ENCODE peak calls at places on chromosomes 16 and 17, in six cellular contexts. One of them, this sample, is unnamed.

GRCh38 chr17:63681530-63681929 is 18.4 kb downstream of the LIMD2 start:
- DNase-seq in K562: no peak
- DNase-seq in HepG2: no peak
- DNase-seq in endothelial cell of umbilical vein: peak; percentile 58
- DNase-seq in A549: no peak
- DNase-seq in GM12878: no peak
- DNase-seq in this sample: no peak

GRCh38 chr16:56822966-56823739 is 41.9 kb upstream of the SLC12A3 start:
- DNase-seq in endothelial cell of umbilical vein: no peak
- DNase-seq in GM12878: no peak
- DNase-seq in K562: no peak
- DNase-seq in HepG2: no peak
- DNase-seq in A549: no peak
- DNase-seq in this sample: no peak

GRCh38 chr16:86975445-86975844 is 341.7 kb downstream of the C16orf95 start:
- DNase-seq in HepG2: no peak
- DNase-seq in K562: peak; percentile 81
- DNase-seq in GM12878: no peak
- DNase-seq in A549: peak; percentile 64
- DNase-seq in endothelial cell of umbilical vein: peak; percentile 87
- DNase-seq in this sample: peak; percentile 59

GRCh38 chr16:84056933-84057332 is 14.3 kb upstream of the SLC38A8 start:
- DNase-seq in endothelial cell of umbilical vein: no peak
- DNase-seq in HepG2: no peak
- DNase-seq in K562: no peak
- DNase-seq in GM12878: no peak
- DNase-seq in A549: no peak
- DNase-seq in this sample: no peak

GRCh38 chr17:41520821-41521521 is 2.3 kb upstream of the KRT15 start:
- DNase-seq in A549: no peak
- DNase-seq in GM12878: no peak
- DNase-seq in HepG2: no peak
- DNase-seq in K562: peak; percentile 81
- DNase-seq in endothelial cell of umbilical vein: no peak
- DNase-seq in this sample: no peak

GRCh38 chr16:80924372-80924978 is 82.2 kb downstream of the CMC2 start:
- DNase-seq in HepG2: peak; percentile 54
- DNase-seq in GM12878: no peak
- DNase-seq in A549: peak; percentile 43
- DNase-seq in endothelial cell of umbilical vein: peak; percentile 80
- DNase-seq in K562: peak; percentile 63
- DNase-seq in this sample: peak; percentile 69

GRCh38 chr17:73309727-73310555 is 1.9 kb downstream of the CDC42EP4 start:
- DNase-seq in GM12878: no peak
- DNase-seq in HepG2: no peak
- DNase-seq in A549: no peak
- DNase-seq in endothelial cell of umbilical vein: peak; percentile 46
- DNase-seq in K562: peak; percentile 60
- DNase-seq in this sample: peak; percentile 53

GRCh38 chr16:88458039-88458772 is 5.1 kb downstream of the ZFPM1 start:
- DNase-seq in K562: no peak
- DNase-seq in GM12878: no peak
- DNase-seq in HepG2: no peak
- DNase-seq in A549: no peak
- DNase-seq in endothelial cell of umbilical vein: no peak
- DNase-seq in this sample: no peak

GRCh38 chr17:68060336-68060735 is 24.8 kb downstream of the KPNA2 start:
- DNase-seq in endothelial cell of umbilical vein: no peak
- DNase-seq in GM12878: no peak
- DNase-seq in K562: no peak
- DNase-seq in A549: no peak
- DNase-seq in HepG2: no peak
- DNase-seq in this sample: no peak

GRCh38 chr17:72501404-72502110 is 380.7 kb downstream of the SOX9 start:
- DNase-seq in endothelial cell of umbilical vein: no peak
- DNase-seq in A549: no peak
- DNase-seq in K562: no peak
- DNase-seq in HepG2: peak; percentile 89
- DNase-seq in GM12878: no peak
- DNase-seq in this sample: no peak

GRCh38 chr17:44323359-44324091 is 1.1 kb downstream of the SLC25A39 start:
- DNase-seq in A549: no peak
- DNase-seq in endothelial cell of umbilical vein: no peak
- DNase-seq in K562: no peak
- DNase-seq in GM12878: no peak
- DNase-seq in HepG2: no peak
- DNase-seq in this sample: no peak

GRCh38 chr16:55330726-55331647 is 7.0 kb downstream of the IRX6 start:
- DNase-seq in K562: no peak
- DNase-seq in A549: no peak
- DNase-seq in HepG2: no peak
- DNase-seq in endothelial cell of umbilical vein: no peak
- DNase-seq in GM12878: no peak
- DNase-seq in this sample: no peak

GRCh38 chr16:71247478-71247877 is 17.0 kb upstream of the HYDIN start:
- DNase-seq in K562: no peak
- DNase-seq in GM12878: no peak
- DNase-seq in HepG2: no peak
- DNase-seq in A549: no peak
- DNase-seq in endothelial cell of umbilical vein: no peak
- DNase-seq in this sample: no peak

GRCh38 chr16:19348125-19348524 is 62.6 kb downstream of the CLEC19A start:
- DNase-seq in A549: no peak
- DNase-seq in K562: no peak
- DNase-seq in GM12878: no peak
- DNase-seq in endothelial cell of umbilical vein: no peak
- DNase-seq in HepG2: no peak
- DNase-seq in this sample: no peak

GRCh38 chr17:19341641-19342610 is 20.6 kb downstream of the B9D1 start:
- DNase-seq in K562: no peak
- DNase-seq in A549: no peak
- DNase-seq in endothelial cell of umbilical vein: no peak
- DNase-seq in GM12878: no peak
- DNase-seq in HepG2: no peak
- DNase-seq in this sample: no peak
- TF ChIP-seq MAX in K562: no peak
- TF ChIP-seq MAX in A549: no peak
- TF ChIP-seq MAX in endothelial cell of umbilical vein: no peak
- TF ChIP-seq MAX in GM12878: no peak
- TF ChIP-seq MAX in HepG2: no peak
- TF ChIP-seq MAX in this sample: no peak

GRCh38 chr17:51260237-51260959 is at the start of gene UTP18:
- DNase-seq in endothelial cell of umbilical vein: peak; percentile 97
- DNase-seq in GM12878: peak; percentile 89
- DNase-seq in K562: peak; percentile 97
- DNase-seq in A549: peak; percentile 92
- DNase-seq in HepG2: peak; percentile 96
- DNase-seq in this sample: peak; percentile 97
- TF ChIP-seq POLR2A in endothelial cell of umbilical vein: peak; percentile 63
- TF ChIP-seq POLR2A in GM12878: peak; percentile 91
- TF ChIP-seq POLR2A in K562: peak; percentile 82
- TF ChIP-seq POLR2A in A549: peak; percentile 57
- TF ChIP-seq POLR2A in HepG2: peak; percentile 75
- TF ChIP-seq POLR2A in this sample: peak; percentile 40

DNA sequence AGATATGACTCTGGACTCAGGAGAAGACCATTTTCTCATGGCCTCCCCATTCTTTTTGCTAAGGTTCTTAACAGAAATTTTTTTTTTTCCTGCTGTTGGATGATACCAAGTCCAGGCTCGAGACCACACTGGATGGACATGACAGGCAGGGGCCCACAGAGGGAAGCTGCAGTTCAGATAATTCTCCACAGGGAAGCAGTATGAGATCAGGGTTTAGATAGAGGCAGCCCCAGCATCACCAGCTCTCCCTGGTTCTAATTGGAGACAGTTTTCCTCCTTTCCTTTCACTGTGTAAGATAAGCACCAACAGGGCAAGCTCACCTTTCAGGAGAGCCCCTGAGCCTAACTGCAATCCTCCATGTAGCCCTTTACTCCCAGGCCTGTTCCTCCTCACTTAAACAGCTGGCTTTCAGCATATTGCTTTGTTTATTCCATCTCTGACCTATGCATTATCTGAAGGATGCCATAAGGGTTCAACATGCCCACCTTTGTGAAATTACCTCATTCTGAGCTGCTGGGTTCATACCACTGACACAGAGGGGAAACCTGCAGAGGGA is 108.1 kb downstream of the SNX11 start:
- DNase-seq in endothelial cell of umbilical vein: peak; percentile 74
- DNase-seq in HepG2: peak; percentile 8
- DNase-seq in K562: peak; percentile 68
- DNase-seq in GM12878: no peak
- DNase-seq in A549: peak; percentile 75
- DNase-seq in this sample: peak; percentile 30
- TF ChIP-seq MYC in endothelial cell of umbilical vein: no peak
- TF ChIP-seq MYC in HepG2: no peak
- TF ChIP-seq MYC in K562: no peak
- TF ChIP-seq MYC in GM12878: no peak
- TF ChIP-seq MYC in A549: no peak
- TF ChIP-seq MYC in this sample: no peak

GRCh38 chr16:74737521-74737920 is 36.9 kb upstream of the MLKL start:
- DNase-seq in A549: no peak
- DNase-seq in endothelial cell of umbilical vein: no peak
- DNase-seq in K562: no peak
- DNase-seq in GM12878: no peak
- DNase-seq in HepG2: no peak
- DNase-seq in this sample: no peak
- TF ChIP-seq MAX in A549: no peak
- TF ChIP-seq MAX in endothelial cell of umbilical vein: no peak
- TF ChIP-seq MAX in K562: no peak
- TF ChIP-seq MAX in GM12878: no peak
- TF ChIP-seq MAX in HepG2: no peak
- TF ChIP-seq MAX in this sample: no peak

GRCh38 chr17:74981979-74982662 is 5.3 kb upstream of the CDR2L start:
- DNase-seq in endothelial cell of umbilical vein: peak; percentile 47
- DNase-seq in K562: peak; percentile 90
- DNase-seq in GM12878: no peak
- DNase-seq in HepG2: peak; percentile 72
- DNase-seq in A549: peak; percentile 90
- DNase-seq in this sample: peak; percentile 64
- TF ChIP-seq POLR2A in endothelial cell of umbilical vein: peak; percentile 66
- TF ChIP-seq POLR2A in K562: peak; percentile 88
- TF ChIP-seq POLR2A in GM12878: peak; percentile 72
- TF ChIP-seq POLR2A in HepG2: peak; percentile 74
- TF ChIP-seq POLR2A in A549: peak; percentile 94
- TF ChIP-seq POLR2A in this sample: no peak

GRCh38 chr16:22189473-22190168 is 16.5 kb upstream of the EEF2K start:
- DNase-seq in HepG2: no peak
- DNase-seq in endothelial cell of umbilical vein: peak; percentile 76
- DNase-seq in GM12878: no peak
- DNase-seq in K562: no peak
- DNase-seq in A549: no peak
- DNase-seq in this sample: no peak

GRCh38 chr16:22186517-22186916 is 19.6 kb upstream of the EEF2K start:
- DNase-seq in GM12878: no peak
- DNase-seq in HepG2: no peak
- DNase-seq in endothelial cell of umbilical vein: no peak
- DNase-seq in K562: no peak
- DNase-seq in A549: no peak
- DNase-seq in this sample: peak; percentile 42

GRCh38 chr16:22190169-22191088 is 15.6 kb upstream of the EEF2K start:
- DNase-seq in K562: peak; percentile 95
- DNase-seq in GM12878: peak; percentile 98
- DNase-seq in A549: peak; percentile 81
- DNase-seq in endothelial cell of umbilical vein: peak; percentile 100
- DNase-seq in HepG2: peak; percentile 100
- DNase-seq in this sample: peak; percentile 97

GRCh38 chr16:22188267-22188594 is 17.8 kb upstream of the EEF2K start:
- DNase-seq in HepG2: no peak
- DNase-seq in endothelial cell of umbilical vein: no peak
- DNase-seq in K562: no peak
- DNase-seq in GM12878: no peak
- DNase-seq in A549: no peak
- DNase-seq in this sample: no peak

DNA sequence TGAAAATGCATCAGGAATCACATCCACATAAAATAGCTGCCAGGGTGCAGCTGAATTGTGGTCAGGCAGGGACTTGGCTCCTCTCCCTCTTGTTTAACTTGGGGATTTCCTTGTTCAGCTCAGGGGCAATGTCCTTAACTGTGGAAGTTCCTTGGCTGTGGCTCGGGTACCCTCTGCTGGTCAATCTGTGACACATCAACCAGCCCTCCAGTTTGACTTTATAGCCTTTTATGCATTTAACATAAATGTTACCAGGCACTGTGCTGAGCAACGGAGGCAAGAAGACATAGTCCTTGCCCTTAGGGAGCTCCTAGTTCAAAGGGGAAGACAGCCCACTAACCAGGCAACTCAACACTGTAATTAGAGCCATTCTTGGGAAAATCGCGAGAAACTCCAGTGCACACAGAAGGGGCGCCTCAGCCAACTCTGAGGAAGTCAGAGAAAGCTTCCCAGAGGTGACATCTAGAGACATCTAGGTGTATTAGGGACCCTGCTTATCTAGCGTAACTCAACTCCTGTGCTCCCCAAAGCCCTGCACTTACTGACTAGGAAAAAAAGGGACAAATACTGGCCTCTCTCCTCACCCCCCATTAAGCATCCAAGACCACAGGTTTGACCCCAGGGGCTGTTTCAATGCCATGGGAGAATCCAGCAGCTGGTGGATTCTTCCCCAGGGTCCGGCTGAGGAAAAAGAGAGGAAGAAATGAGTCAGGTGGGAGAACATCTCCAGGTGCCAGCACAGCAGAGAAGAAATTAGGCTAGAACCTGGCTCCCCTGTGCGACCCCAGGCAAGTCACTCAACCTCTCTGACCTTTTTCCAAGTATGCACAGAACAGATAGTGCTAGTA is 17.3 kb upstream of the EEF2K start:
- DNase-seq in endothelial cell of umbilical vein: peak; percentile 89
- DNase-seq in GM12878: peak; percentile 55
- DNase-seq in K562: peak; percentile 61
- DNase-seq in HepG2: peak; percentile 85
- DNase-seq in A549: peak; percentile 75
- DNase-seq in this sample: peak; percentile 85
- TF ChIP-seq MYC in endothelial cell of umbilical vein: no peak
- TF ChIP-seq MYC in GM12878: no peak
- TF ChIP-seq MYC in K562: no peak
- TF ChIP-seq MYC in HepG2: no peak
- TF ChIP-seq MYC in A549: no peak
- TF ChIP-seq MYC in this sample: peak; percentile 36

DNA sequence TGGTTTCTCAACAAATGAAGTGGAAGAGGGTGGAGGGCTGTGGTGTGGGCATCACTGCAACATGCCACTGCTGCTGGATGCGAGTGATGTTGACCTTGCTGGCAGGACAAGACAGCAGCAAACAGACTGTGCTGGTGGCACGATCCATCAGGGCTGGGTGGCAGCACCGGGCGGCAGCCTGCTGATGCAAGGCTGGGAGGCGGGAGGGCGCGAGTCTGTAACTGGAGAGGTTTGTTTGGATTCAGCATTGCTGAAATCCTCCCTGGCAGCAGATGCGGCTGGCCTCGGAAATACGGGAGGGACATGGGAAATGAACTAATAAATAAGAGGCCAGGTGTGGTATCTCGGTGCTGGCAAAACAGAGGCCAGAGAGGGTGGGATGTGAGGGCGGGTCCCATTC is 224.2 kb downstream of the ENGASE start:
- DNase-seq in HepG2: no peak
- DNase-seq in endothelial cell of umbilical vein: no peak
- DNase-seq in K562: no peak
- DNase-seq in GM12878: no peak
- DNase-seq in A549: no peak
- DNase-seq in this sample: no peak
- TF ChIP-seq MAX in HepG2: no peak
- TF ChIP-seq MAX in endothelial cell of umbilical vein: no peak
- TF ChIP-seq MAX in K562: no peak
- TF ChIP-seq MAX in GM12878: no peak
- TF ChIP-seq MAX in A549: no peak
- TF ChIP-seq MAX in this sample: no peak

GRCh38 chr17:76261421-76262215 is 3.5 kb upstream of the UBALD2 start:
- DNase-seq in HepG2: no peak
- DNase-seq in GM12878: no peak
- DNase-seq in endothelial cell of umbilical vein: peak; percentile 94
- DNase-seq in K562: no peak
- DNase-seq in A549: no peak
- DNase-seq in this sample: no peak
- TF ChIP-seq POLR2A in HepG2: no peak
- TF ChIP-seq POLR2A in GM12878: peak; percentile 12
- TF ChIP-seq POLR2A in endothelial cell of umbilical vein: no peak
- TF ChIP-seq POLR2A in K562: no peak
- TF ChIP-seq POLR2A in A549: no peak
- TF ChIP-seq POLR2A in this sample: no peak

This sample was measured in NB4.